ENCODE peak calls at places on chromosomes 2 and 18, in four cellular contexts. T is K562, W is GM12878, P is HepG2. L is an unnamed sample.

GRCh38 chr2:68466361-68466777 is 725 bp downstream of the FBXO48 start:
- DNase-seq in P (peak; percentile 15), T (peak; percentile 11), W (no peak), L (peak; percentile 9)

GRCh38 chr2:67600946-67601345 is 203.8 kb downstream of the ETAA1 start:
- DNase-seq in P (no peak), T (no peak), W (no peak), L (no peak)

GRCh38 chr2:177545143-177545542 is 152.6 kb downstream of the AGPS start:
- DNase-seq in P (no peak), T (no peak), W (no peak), L (no peak)

GRCh38 chr2:47558116-47559078 is 155.4 kb downstream of the MSH2 start:
- DNase-seq in T (no peak), P (no peak), W (no peak), L (no peak)

GRCh38 chr2:106065983-106066826 is 127.9 kb downstream of the UXS1 start:
- DNase-seq in P (no peak), T (no peak), W (no peak), L (no peak)

GRCh38 chr2:223642496-223642895 is 40.3 kb upstream of the SCG2 start:
- DNase-seq in P (no peak), W (no peak), T (no peak), L (no peak)

GRCh38 chr18:3794537-3795348 is 344.8 kb downstream of the TGIF1 start:
- DNase-seq in W (no peak), T (no peak), P (no peak), L (no peak)

GRCh38 chr2:219644801-219645480 is 17.5 kb downstream of the SLC4A3 start:
- DNase-seq in P (no peak), T (no peak), W (no peak), L (no peak)

GRCh38 chr2:170929686-170930050 is 615 bp downstream of the GORASP2 start:
- DNase-seq in P (peak; percentile 67), W (no peak), T (no peak), L (peak; percentile 45)

GRCh38 chr2:128308284-128308731 is 10.4 kb downstream of the HS6ST1 start:
- DNase-seq in P (no peak), T (no peak), W (no peak), L (no peak)

GRCh38 chr18:44423826-44424225 is 256.9 kb upstream of the SETBP1 start:
- DNase-seq in T (no peak), W (no peak), P (no peak), L (no peak)

GRCh38 chr2:24493713-24494112 is 2.7 kb downstream of the NCOA1 start:
- DNase-seq in T (no peak), W (no peak), P (no peak), L (no peak)

GRCh38 chr2:12928706-12929291 is 212.1 kb downstream of the TRIB2 start:
- DNase-seq in P (no peak), T (no peak), W (no peak), L (no peak)

GRCh38 chr18:20988726-20989125 is 122.9 kb downstream of the ROCK1 start:
- DNase-seq in P (no peak), W (no peak), T (no peak), L (no peak)

GRCh38 chr2:168596881-168597280 is 140.8 kb downstream of the CERS6 start:
- DNase-seq in W (no peak), T (no peak), P (no peak), L (no peak)

GRCh38 chr2:150282821-150283309 is 204.6 kb downstream of the RND3 start:
- DNase-seq in W (no peak), T (no peak), P (no peak), L (no peak)

GRCh38 chr2:101388232-101388631 is 929 bp upstream of the CREG2 start:
- DNase-seq in P (no peak), W (no peak), T (no peak), L (no peak)

GRCh38 chr2:38159171-38159570 is 83.2 kb upstream of the CYP1B1 start:
- DNase-seq in T (no peak), P (no peak), W (no peak), L (no peak)

GRCh38 chr2:238743243-238744068 is 104.4 kb upstream of the TWIST2 start:
- DNase-seq in T (no peak), P (no peak), W (no peak), L (no peak)

GRCh38 chr2:39954346-39954745 is 175.3 kb upstream of the THUMPD2 start:
- DNase-seq in W (no peak), P (no peak), T (no peak), L (no peak)

GRCh38 chr18:73950116-73950705 is 197.4 kb downstream of the FBXO15 start:
- DNase-seq in P (no peak), W (no peak), T (no peak), L (no peak)

GRCh38 chr18:13268035-13268700 is 49.6 kb downstream of the LDLRAD4 start:
- DNase-seq in P (no peak), T (no peak), W (no peak), L (no peak)

GRCh38 chr2:39839261-39839848 is 60.3 kb upstream of the THUMPD2 start:
- DNase-seq in P (no peak), T (no peak), W (no peak), L (no peak)

GRCh38 chr2:70768585-70769085 is 635 bp upstream of the ADD2 start:
- DNase-seq in T (no peak), P (no peak), W (no peak), L (no peak)

GRCh38 chr2:229586746-229587705 is 127.3 kb downstream of the DNER start:
- DNase-seq in P (peak; percentile 60), T (peak; percentile 42), W (no peak), L (peak; percentile 78)

GRCh38 chr2:115200016-115200415 is 757.6 kb downstream of the DPP10 start:
- DNase-seq in T (no peak), W (no peak), P (no peak), L (no peak)

GRCh38 chr2:240646061-240646899 is 21.0 kb downstream of the GPR35 start:
- DNase-seq in T (no peak), P (no peak), W (no peak), L (no peak)

GRCh38 chr2:74086001-74086400 is 61.7 kb downstream of the BOLA3 start:
- DNase-seq in T (no peak), P (no peak), W (no peak), L (no peak)

GRCh38 chr18:34971313-34971712 is 69.9 kb upstream of the MAPRE2 start:
- DNase-seq in T (no peak), W (no peak), P (no peak), L (no peak)

GRCh38 chr18:12639990-12640880 is 17.7 kb downstream of the SPIRE1 start:
- DNase-seq in W (no peak), T (no peak), P (peak; percentile 68), L (no peak)

DNA sequence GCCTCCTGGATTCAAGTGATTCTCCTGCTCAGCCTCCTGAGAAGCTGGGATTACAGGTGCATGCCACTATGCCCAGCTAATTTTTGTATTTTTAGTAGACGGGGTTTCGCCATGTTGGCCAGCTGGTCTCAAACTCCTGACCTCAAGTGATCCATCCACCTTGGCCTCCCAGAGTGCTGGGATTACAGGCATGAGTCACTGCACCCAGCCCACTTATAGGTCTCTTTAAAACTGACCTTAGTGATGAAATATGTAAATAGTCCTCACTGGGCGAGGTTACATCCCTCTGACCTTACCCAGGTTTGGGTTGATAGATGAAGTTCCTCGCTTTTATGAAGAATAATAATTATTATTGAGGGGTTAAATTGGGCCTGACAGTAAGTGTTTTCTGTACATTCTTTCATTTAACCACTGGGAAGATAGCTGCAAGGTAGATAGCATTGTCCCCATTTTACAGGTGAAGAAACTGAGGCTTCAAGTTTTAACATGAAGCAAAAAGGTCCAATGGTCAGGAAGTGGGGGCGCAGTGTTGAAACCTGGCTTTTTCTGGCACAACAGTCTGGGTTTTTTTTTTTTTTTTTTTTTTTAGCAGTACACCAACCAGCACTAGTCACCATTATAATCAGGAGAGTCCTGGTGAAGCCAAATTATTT is 174.8 kb upstream of the EPAS1 start:
- DNase-seq in T (no peak), W (no peak), P (no peak), L (no peak)
- TF ChIP-seq FOXK2 in T (no peak), W (no peak), P (no peak), L (no peak)

GRCh38 chr2:27209621-27210401 is 2.0 kb upstream of the ATRAID start:
- DNase-seq in T (no peak), W (no peak), P (peak; percentile 76), L (no peak)

GRCh38 chr2:27214936-27215335 is 2.2 kb upstream of the CAD start:
- DNase-seq in P (no peak), W (no peak), T (no peak), L (no peak)

GRCh38 chr2:27211241-27211942 is 449 bp upstream of the ATRAID start:
- DNase-seq in T (peak; percentile 95), W (no peak), P (no peak), L (peak; percentile 41)

GRCh38 chr2:27211943-27212625 is at the start of the genes ATRAID and SLC5A6:
- DNase-seq in W (no peak), T (peak; percentile 89), P (peak; percentile 82), L (peak; percentile 90)

DNA sequence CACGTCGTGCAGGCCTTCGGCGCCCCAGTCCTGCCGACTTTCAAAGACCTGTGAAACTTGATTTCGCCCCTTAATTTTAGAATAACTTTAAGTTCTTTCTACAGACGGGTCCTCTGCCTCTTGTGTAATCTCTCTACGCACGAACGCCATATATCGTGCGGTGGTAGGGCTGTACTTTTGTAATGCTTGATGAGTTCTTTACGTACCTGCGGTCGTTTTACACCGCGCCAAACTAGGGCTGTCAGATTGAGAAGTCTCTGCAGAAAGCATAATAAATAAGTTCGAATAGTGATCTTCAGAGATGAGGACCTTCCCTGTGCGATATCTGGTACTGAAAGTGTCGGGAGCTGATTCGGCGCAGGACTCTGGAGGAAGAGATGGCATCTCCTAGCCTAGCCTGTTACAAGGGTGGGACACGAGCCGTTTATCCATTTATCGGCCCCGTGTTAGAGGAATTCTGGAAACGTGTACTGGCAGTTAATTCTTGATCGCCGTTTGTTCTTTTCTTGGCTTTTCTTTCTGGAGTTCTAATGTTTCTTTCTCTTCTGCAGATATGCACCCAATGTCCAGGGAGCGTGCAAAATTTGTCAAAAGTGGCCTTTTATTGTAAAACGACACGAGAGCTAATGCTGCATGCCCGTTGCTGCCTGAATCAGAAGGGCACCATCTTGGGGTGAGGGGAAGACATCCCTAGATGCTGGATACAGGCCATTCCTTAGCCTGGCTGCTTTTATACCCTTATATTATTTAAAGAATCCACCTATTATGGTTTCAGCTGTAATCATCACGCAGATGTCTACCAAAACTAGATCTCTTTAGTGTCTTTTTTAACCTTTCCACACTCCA is 781 bp upstream of the SLC5A6 start:
- DNase-seq in W (no peak), P (peak; percentile 55), T (no peak), L (no peak)
- TF ChIP-seq BHLHE40 in W (no peak), P (no peak), T (no peak), L (no peak)

GRCh38 chr2:60552096-60552850 is 1.2 kb downstream of the BCL11A start:
- DNase-seq in W (no peak), P (no peak), T (no peak), L (no peak)
- TF ChIP-seq FOXK2 in W (no peak), P (no peak), T (no peak), L (no peak)

GRCh38 chr2:216827073-216827725 is 32.7 kb downstream of the TNP1 start:
- DNase-seq in T (no peak), P (no peak), W (no peak), L (no peak)
- TF ChIP-seq BHLHE40 in T (no peak), P (no peak), W (no peak), L (no peak)

GRCh38 chr2:53756644-53757043 is 11.0 kb upstream of the CHAC2 start:
- DNase-seq in W (no peak), P (no peak), T (no peak), L (no peak)

GRCh38 chr2:53752385-53752784 is 15.2 kb upstream of the CHAC2 start:
- DNase-seq in W (no peak), P (no peak), T (no peak), L (no peak)

GRCh38 chr2:53751728-53752127 is 15.9 kb upstream of the CHAC2 start:
- DNase-seq in P (no peak), T (no peak), W (no peak), L (no peak)

GRCh38 chr2:53753036-53753435 is 14.6 kb upstream of the CHAC2 start:
- DNase-seq in T (no peak), P (no peak), W (no peak), L (no peak)

GRCh38 chr2:53755022-53755630 is 12.5 kb upstream of the CHAC2 start:
- DNase-seq in T (no peak), W (no peak), P (no peak), L (no peak)
- TF ChIP-seq FOXK2 in T (no peak), W (no peak), P (no peak), L (no peak)

L was measured in HEK293T.